ENCODE peak calls at places on chromosomes 16 and 17, in six cellular contexts. One of them, this sample, is unnamed.

GRCh38 chr17:66949501-66949900 is 15.0 kb upstream of the CACNG4 start:
- DNase-seq in heart right ventricle: no peak
- DNase-seq in kidney epithelial cell: no peak
- DNase-seq in tibial nerve: no peak
- DNase-seq in thoracic aorta: no peak
- DNase-seq in tibial artery: no peak
- DNase-seq in this sample: no peak

GRCh38 chr16:68539704-68540370 is 746 bp downstream of the ZFP90 start:
- DNase-seq in heart right ventricle: no peak
- DNase-seq in kidney epithelial cell: no peak
- DNase-seq in tibial nerve: no peak
- DNase-seq in thoracic aorta: no peak
- DNase-seq in tibial artery: no peak
- DNase-seq in this sample: no peak

GRCh38 chr16:25141648-25142047 is 30.1 kb downstream of the LCMT1 start:
- DNase-seq in heart right ventricle: no peak
- DNase-seq in kidney epithelial cell: no peak
- DNase-seq in tibial nerve: no peak
- DNase-seq in thoracic aorta: no peak
- DNase-seq in tibial artery: no peak
- DNase-seq in this sample: no peak

GRCh38 chr16:31458073-31458834 is 1.0 kb upstream of the ARMC5 start:
- DNase-seq in heart right ventricle: peak
- DNase-seq in kidney epithelial cell: no peak
- DNase-seq in tibial nerve: no peak
- DNase-seq in thoracic aorta: no peak
- DNase-seq in tibial artery: peak
- DNase-seq in this sample: no peak

GRCh38 chr17:30113213-30113612 is 3.4 kb upstream of the NSRP1 start:
- DNase-seq in heart right ventricle: no peak
- DNase-seq in kidney epithelial cell: no peak
- DNase-seq in tibial nerve: no peak
- DNase-seq in thoracic aorta: no peak
- DNase-seq in tibial artery: no peak
- DNase-seq in this sample: no peak

GRCh38 chr16:56643080-56643778 is 4.8 kb downstream of the MT1A start:
- DNase-seq in heart right ventricle: peak
- DNase-seq in kidney epithelial cell: no peak
- DNase-seq in tibial nerve: peak
- DNase-seq in thoracic aorta: peak
- DNase-seq in tibial artery: peak
- DNase-seq in this sample: peak

GRCh38 chr16:72530434-72530833 is 358.5 kb upstream of the PMFBP1 start:
- DNase-seq in heart right ventricle: no peak
- DNase-seq in kidney epithelial cell: no peak
- DNase-seq in tibial nerve: no peak
- DNase-seq in thoracic aorta: no peak
- DNase-seq in tibial artery: no peak
- DNase-seq in this sample: no peak

GRCh38 chr17:7041607-7042506 is 2.0 kb downstream of the SLC16A11 start:
- DNase-seq in heart right ventricle: no peak
- DNase-seq in kidney epithelial cell: no peak
- DNase-seq in tibial nerve: no peak
- DNase-seq in thoracic aorta: no peak
- DNase-seq in tibial artery: no peak
- DNase-seq in this sample: no peak

GRCh38 chr16:89918453-89919347 is at the start of gene MC1R:
- DNase-seq in heart right ventricle: no peak
- DNase-seq in kidney epithelial cell: no peak
- DNase-seq in tibial nerve: no peak
- DNase-seq in thoracic aorta: no peak
- DNase-seq in tibial artery: no peak
- DNase-seq in this sample: no peak

GRCh38 chr17:27491713-27492190 is 35.5 kb downstream of the KSR1 start:
- DNase-seq in heart right ventricle: no peak
- DNase-seq in kidney epithelial cell: no peak
- DNase-seq in tibial nerve: no peak
- DNase-seq in thoracic aorta: no peak
- DNase-seq in tibial artery: no peak
- DNase-seq in this sample: no peak

GRCh38 chr17:39473310-39473709 is 12.0 kb downstream of the CDK12 start:
- DNase-seq in heart right ventricle: no peak
- DNase-seq in kidney epithelial cell: no peak
- DNase-seq in tibial nerve: no peak
- DNase-seq in thoracic aorta: no peak
- DNase-seq in tibial artery: peak
- DNase-seq in this sample: no peak

GRCh38 chr16:49597796-49598195 is 224.2 kb downstream of the C16orf78 start:
- DNase-seq in heart right ventricle: no peak
- DNase-seq in kidney epithelial cell: no peak
- DNase-seq in tibial nerve: no peak
- DNase-seq in thoracic aorta: no peak
- DNase-seq in tibial artery: no peak
- DNase-seq in this sample: no peak

GRCh38 chr17:62819511-62820221 is 11.6 kb upstream of the MARCHF10 start:
- DNase-seq in heart right ventricle: peak
- DNase-seq in kidney epithelial cell: peak
- DNase-seq in tibial nerve: peak
- DNase-seq in thoracic aorta: peak
- DNase-seq in tibial artery: no peak
- DNase-seq in this sample: peak

GRCh38 chr16:70433456-70434103 is 5.3 kb downstream of the ST3GAL2 start:
- DNase-seq in heart right ventricle: peak
- DNase-seq in kidney epithelial cell: no peak
- DNase-seq in tibial nerve: no peak
- DNase-seq in thoracic aorta: no peak
- DNase-seq in tibial artery: peak
- DNase-seq in this sample: no peak

GRCh38 chr17:73348018-73348823 is 36.4 kb upstream of the CDC42EP4 start:
- DNase-seq in heart right ventricle: no peak
- DNase-seq in kidney epithelial cell: no peak
- DNase-seq in tibial nerve: no peak
- DNase-seq in thoracic aorta: no peak
- DNase-seq in tibial artery: no peak
- DNase-seq in this sample: no peak
- TF ChIP-seq CTCF in heart right ventricle: no peak
- TF ChIP-seq CTCF in kidney epithelial cell: no peak
- TF ChIP-seq CTCF in tibial nerve: no peak
- TF ChIP-seq CTCF in thoracic aorta: no peak
- TF ChIP-seq CTCF in tibial artery: no peak
- TF ChIP-seq CTCF in this sample: no peak

GRCh38 chr17:29016635-29017034 is 10.8 kb upstream of the SEZ6 start:
- DNase-seq in heart right ventricle: no peak
- DNase-seq in kidney epithelial cell: no peak
- DNase-seq in tibial nerve: no peak
- DNase-seq in thoracic aorta: no peak
- DNase-seq in tibial artery: no peak
- DNase-seq in this sample: no peak

GRCh38 chr17:29021251-29021650 is 15.4 kb upstream of the SEZ6 start:
- DNase-seq in heart right ventricle: no peak
- DNase-seq in kidney epithelial cell: no peak
- DNase-seq in tibial nerve: no peak
- DNase-seq in thoracic aorta: no peak
- DNase-seq in tibial artery: no peak
- DNase-seq in this sample: no peak

GRCh38 chr17:29018788-29019474 is 13.1 kb upstream of the SEZ6 start:
- DNase-seq in heart right ventricle: no peak
- DNase-seq in kidney epithelial cell: no peak
- DNase-seq in tibial nerve: no peak
- DNase-seq in thoracic aorta: no peak
- DNase-seq in tibial artery: no peak
- DNase-seq in this sample: no peak

GRCh38 chr17:29024456-29024952 is 18.4 kb upstream of the PIPOX start:
- DNase-seq in heart right ventricle: no peak
- DNase-seq in kidney epithelial cell: no peak
- DNase-seq in tibial nerve: no peak
- DNase-seq in thoracic aorta: no peak
- DNase-seq in tibial artery: no peak
- DNase-seq in this sample: no peak

GRCh38 chr17:29019475-29020181 is 13.8 kb upstream of the SEZ6 start:
- DNase-seq in heart right ventricle: no peak
- DNase-seq in kidney epithelial cell: no peak
- DNase-seq in tibial nerve: no peak
- DNase-seq in thoracic aorta: no peak
- DNase-seq in tibial artery: no peak
- DNase-seq in this sample: no peak
- H3K4me3 ChIP-seq in heart right ventricle: peak
- H3K4me3 ChIP-seq in kidney epithelial cell: no peak
- H3K4me3 ChIP-seq in tibial nerve: no peak
- H3K4me3 ChIP-seq in thoracic aorta: peak
- H3K4me3 ChIP-seq in tibial artery: no peak
- H3K4me3 ChIP-seq in this sample: no peak

DNA sequence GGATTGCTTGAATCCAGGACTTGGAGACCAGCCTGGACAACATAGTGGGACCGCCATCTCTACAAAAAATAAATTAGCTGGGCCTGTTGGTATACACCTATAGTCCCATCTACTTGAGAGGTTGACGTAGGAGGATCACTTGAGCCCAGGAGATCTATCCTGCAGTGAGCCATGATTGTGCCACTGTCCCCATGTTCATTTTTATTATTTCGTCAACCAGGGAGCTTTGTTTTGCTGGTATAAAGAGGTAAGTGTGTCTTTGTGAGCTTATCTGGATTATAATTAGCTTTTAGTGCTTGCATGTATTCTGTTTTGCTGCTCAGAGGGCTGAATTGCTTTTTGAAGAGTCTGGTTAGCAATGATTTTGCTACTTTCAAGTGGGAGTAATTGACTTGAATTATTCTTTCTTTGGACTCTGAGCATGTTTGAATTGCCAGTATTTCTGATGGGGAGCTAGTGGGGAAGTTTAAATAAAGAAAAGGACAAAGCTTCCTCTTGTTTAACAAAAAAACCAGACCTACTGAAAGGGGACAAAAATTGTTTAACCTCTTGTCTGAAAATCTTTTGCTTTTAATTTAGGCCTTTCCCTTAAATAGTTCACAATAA is 31.6 kb upstream of the BCAS3 start:
- DNase-seq in heart right ventricle: no peak
- DNase-seq in kidney epithelial cell: no peak
- DNase-seq in tibial nerve: no peak
- DNase-seq in thoracic aorta: no peak
- DNase-seq in tibial artery: no peak
- DNase-seq in this sample: no peak
- TF ChIP-seq CTCF in heart right ventricle: no peak
- TF ChIP-seq CTCF in kidney epithelial cell: no peak
- TF ChIP-seq CTCF in tibial nerve: no peak
- TF ChIP-seq CTCF in thoracic aorta: no peak
- TF ChIP-seq CTCF in tibial artery: no peak
- TF ChIP-seq CTCF in this sample: no peak

GRCh38 chr17:57424273-57424672 is 167.9 kb downstream of the MSI2 start:
- DNase-seq in heart right ventricle: no peak
- DNase-seq in kidney epithelial cell: no peak
- DNase-seq in tibial nerve: no peak
- DNase-seq in thoracic aorta: no peak
- DNase-seq in tibial artery: no peak
- DNase-seq in this sample: no peak
- H3K4me3 ChIP-seq in heart right ventricle: no peak
- H3K4me3 ChIP-seq in kidney epithelial cell: no peak
- H3K4me3 ChIP-seq in tibial nerve: no peak
- H3K4me3 ChIP-seq in thoracic aorta: no peak
- H3K4me3 ChIP-seq in tibial artery: no peak
- H3K4me3 ChIP-seq in this sample: no peak

DNA sequence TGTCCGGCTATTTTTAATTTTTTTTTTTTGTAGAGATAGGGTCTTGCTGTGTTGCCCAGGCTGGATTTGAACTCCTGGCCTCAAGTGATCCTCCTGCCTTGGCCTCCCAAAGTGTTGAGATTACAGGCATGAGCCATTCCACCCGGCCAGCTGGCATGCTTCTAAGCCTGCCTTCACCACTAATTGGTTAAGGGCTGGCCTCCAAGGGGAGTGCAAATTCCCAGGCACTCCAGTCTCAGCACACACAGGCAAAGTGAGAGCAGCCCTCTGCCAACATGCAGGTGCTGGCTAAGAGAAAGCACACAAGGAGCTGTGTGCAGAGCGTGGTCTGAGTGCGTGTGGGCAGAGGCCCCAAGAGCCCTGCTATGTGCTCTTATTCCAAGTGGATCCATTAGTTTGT is 149.8 kb upstream of the HS3ST2 start:
- DNase-seq in heart right ventricle: no peak
- DNase-seq in kidney epithelial cell: no peak
- DNase-seq in tibial nerve: no peak
- DNase-seq in thoracic aorta: no peak
- DNase-seq in tibial artery: no peak
- DNase-seq in this sample: no peak
- TF ChIP-seq CTCF in heart right ventricle: no peak
- TF ChIP-seq CTCF in kidney epithelial cell: no peak
- TF ChIP-seq CTCF in tibial nerve: no peak
- TF ChIP-seq CTCF in thoracic aorta: no peak
- TF ChIP-seq CTCF in tibial artery: no peak
- TF ChIP-seq CTCF in this sample: no peak

GRCh38 chr16:50679676-50680555 is 1.2 kb downstream of the SNX20 start:
- DNase-seq in heart right ventricle: no peak
- DNase-seq in kidney epithelial cell: no peak
- DNase-seq in tibial nerve: no peak
- DNase-seq in thoracic aorta: no peak
- DNase-seq in tibial artery: peak
- DNase-seq in this sample: no peak
- H3K4me3 ChIP-seq in heart right ventricle: no peak
- H3K4me3 ChIP-seq in kidney epithelial cell: no peak
- H3K4me3 ChIP-seq in tibial nerve: peak
- H3K4me3 ChIP-seq in thoracic aorta: peak
- H3K4me3 ChIP-seq in tibial artery: peak
- H3K4me3 ChIP-seq in this sample: no peak

DNA sequence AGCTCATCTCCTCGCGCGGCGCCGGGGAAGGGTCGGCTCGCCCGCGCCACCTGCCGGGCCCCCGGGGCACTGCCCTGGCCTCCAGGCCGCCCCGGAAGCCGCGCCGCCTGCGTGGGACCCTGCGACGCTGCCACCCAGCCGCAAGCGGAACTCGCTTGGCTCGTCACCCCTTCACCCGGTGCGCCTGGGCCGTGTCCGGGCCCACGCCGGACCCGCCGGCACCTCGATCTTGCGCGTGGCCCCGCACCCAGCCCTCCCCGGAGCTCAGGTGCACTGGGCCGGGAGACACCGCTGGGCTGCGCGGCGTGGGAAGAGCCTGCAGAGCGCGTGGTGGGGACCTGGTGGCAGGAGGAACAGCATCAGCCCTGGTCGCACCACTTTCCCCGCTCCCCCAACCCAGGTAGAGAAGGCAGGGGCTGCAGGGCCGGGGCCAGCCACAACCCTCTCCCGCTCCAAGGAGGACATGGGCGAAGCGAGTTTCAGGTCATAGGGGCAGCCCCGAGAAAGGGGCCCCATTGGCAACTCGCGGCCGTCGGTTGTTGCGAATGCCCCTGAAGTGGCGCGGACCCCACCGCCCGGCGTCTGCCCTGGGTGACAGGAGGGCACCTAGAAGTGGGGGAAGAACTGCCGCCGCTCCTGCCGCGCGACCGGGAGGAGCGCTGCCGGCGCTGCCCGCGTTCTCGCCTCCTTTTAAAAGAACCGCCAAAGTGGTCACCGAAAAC is 363 bp upstream of the MIF4GD start:
- DNase-seq in heart right ventricle: peak
- DNase-seq in kidney epithelial cell: no peak
- DNase-seq in tibial nerve: peak
- DNase-seq in thoracic aorta: no peak
- DNase-seq in tibial artery: peak
- DNase-seq in this sample: no peak
- TF ChIP-seq CTCF in heart right ventricle: peak
- TF ChIP-seq CTCF in kidney epithelial cell: no peak
- TF ChIP-seq CTCF in tibial nerve: peak
- TF ChIP-seq CTCF in thoracic aorta: peak
- TF ChIP-seq CTCF in tibial artery: peak
- TF ChIP-seq CTCF in this sample: peak